ENCODE peak calls at places on chromosomes 13 and 19, in four cellular contexts. I is stimulated activated CD4-positive, alpha-beta T cell treated with anti-CD3 and anti-CD28 coated beads, Interleukin-15, amount 100 ng/mL, for 1 hour; K is SW 1271; U is erythroblast. B is an unnamed sample.

GRCh38 chr19:3336680-3337523 is 29.5 kb upstream of the NFIC start:
- DNase-seq in U (no peak), I (no peak), K (no peak), B (peak; percentile 59)

GRCh38 chr19:8592231-8593009 is 15.2 kb upstream of the MYO1F start:
- DNase-seq in I (peak; percentile 86), U (peak; percentile 92), K (peak; percentile 45), B (peak; percentile 87)

GRCh38 chr19:8423821-8424223 is 10.7 kb downstream of the MARCHF2 start:
- DNase-seq in U (peak; percentile 80), I (no peak), K (peak; percentile 85), B (peak; percentile 80)

GRCh38 chr19:16386619-16387240 is 62.1 kb downstream of the KLF2 start:
- DNase-seq in I (no peak), U (peak; percentile 57), K (no peak), B (peak; percentile 61)

GRCh38 chr13:89267734-89268133 is 1596.6 kb downstream of the SLITRK5 start:
- DNase-seq in U (no peak), K (no peak), I (no peak), B (no peak)

GRCh38 chr13:23656637-23657036 is 86.4 kb downstream of the TNFRSF19 start:
- DNase-seq in K (no peak), I (no peak), U (peak; percentile 32), B (no peak)

GRCh38 chr13:38394777-38395504 is 45.3 kb downstream of the UFM1 start:
- DNase-seq in K (no peak), I (no peak), U (no peak), B (no peak)

GRCh38 chr13:71249031-71249430 is 618.0 kb downstream of the DACH1 start:
- DNase-seq in I (no peak), U (no peak), K (no peak), B (no peak)

GRCh38 chr19:51246153-51246552 is 4.7 kb upstream of the SIGLECL1 start:
- DNase-seq in K (no peak), I (no peak), U (no peak), B (no peak)

GRCh38 chr19:33461256-33462111 is 60.1 kb downstream of the PEPD start:
- DNase-seq in U (no peak), K (no peak), I (no peak), B (peak; percentile 5)

GRCh38 chr13:94192576-94192975 is 286.9 kb downstream of the DCT start:
- DNase-seq in I (no peak), K (no peak), U (no peak), B (no peak)

GRCh38 chr13:42083138-42083770 is 34.8 kb downstream of the DGKH start:
- DNase-seq in I (no peak), K (no peak), U (no peak), B (no peak)

GRCh38 chr13:47168086-47168485 is 271.2 kb upstream of the HTR2A start:
- DNase-seq in K (no peak), U (no peak), I (no peak), B (no peak)

GRCh38 chr19:33948651-33949335 is 152.1 kb downstream of the KCTD15 start:
- DNase-seq in U (no peak), K (no peak), I (no peak), B (no peak)

GRCh38 chr19:53903055-53903680 is 5.9 kb upstream of the CACNG7 start:
- DNase-seq in K (no peak), U (no peak), I (no peak), B (no peak)

GRCh38 chr19:35337984-35338296 is 9.0 kb downstream of the CD22 start:
- DNase-seq in U (no peak), K (no peak), I (no peak), B (no peak)

GRCh38 chr13:101749584-101749983 is 297.1 kb downstream of the ITGBL1 start:
- DNase-seq in K (no peak), I (no peak), U (no peak), B (no peak)

GRCh38 chr13:59261928-59262488 is 901.7 kb downstream of the DIAPH3 start:
- DNase-seq in I (no peak), K (no peak), U (no peak), B (no peak)

GRCh38 chr13:101465877-101466276 is 13.4 kb downstream of the ITGBL1 start:
- DNase-seq in K (no peak), I (no peak), U (no peak), B (no peak)

GRCh38 chr13:113974304-113975281 is 717 bp upstream of the C13orf46 start:
- DNase-seq in U (no peak), K (no peak), I (no peak), B (no peak)

GRCh38 chr19:35044317-35045117 is 3.0 kb downstream of the HPN start:
- DNase-seq in I (peak; percentile 37), U (peak; percentile 51), K (no peak), B (peak; percentile 84)

GRCh38 chr13:26743971-26744370 is 16.6 kb downstream of the GPR12 start:
- DNase-seq in U (no peak), I (no peak), K (no peak), B (no peak)

GRCh38 chr19:13839193-13839937 is 37.6 kb upstream of the NANOS3 start:
- DNase-seq in I (peak; percentile 79), U (peak; percentile 88), K (peak; percentile 55), B (no peak)

GRCh38 chr19:2188708-2189385 is 25.1 kb downstream of the DOT1L start:
- DNase-seq in K (no peak), I (no peak), U (no peak), B (no peak)

GRCh38 chr13:98453254-98453843 is 123.6 kb downstream of the STK24 start:
- DNase-seq in I (no peak), K (no peak), U (no peak), B (no peak)

GRCh38 chr19:19256072-19256969 is 16.8 kb downstream of the TM6SF2 start:
- DNase-seq in U (no peak), K (no peak), I (no peak), B (no peak)

GRCh38 chr13:51619614-51620013 is 35.4 kb downstream of the WDFY2 start:
- DNase-seq in U (no peak), K (no peak), I (no peak), B (no peak)

GRCh38 chr13:108980237-108980636 is 350.8 kb downstream of the MYO16 start:
- DNase-seq in K (no peak), U (no peak), I (no peak), B (no peak)

GRCh38 chr13:38518328-38518727 is 168.5 kb upstream of the FREM2 start:
- DNase-seq in I (no peak), U (no peak), K (no peak), B (no peak)

GRCh38 chr13:24224232-24224680 is 63.7 kb downstream of the SPATA13 start:
- DNase-seq in I (no peak), K (no peak), U (no peak), B (no peak)

GRCh38 chr19:35493971-35494370 is 3.7 kb upstream of the KRTDAP start:
- DNase-seq in I (no peak), U (no peak), K (no peak), B (no peak)

GRCh38 chr13:111518161-111518791 is 197.8 kb downstream of the TEX29 start:
- DNase-seq in K (no peak), I (no peak), U (no peak), B (no peak)